ENCODE peak calls at places on chromosome 14, in four cellular contexts. One of them, this sample, is unnamed.
A peak's percentile ranks its signal among the peaks of the same experiment; 100 is the strongest.

GRCh38 chr14:21197418-21198205 is 41.7 kb upstream of the OR5AU1 start:
- DNase-seq in thoracic aorta: no peak
- DNase-seq in lung microvascular endothelial cell: no peak
- DNase-seq in activated T-helper 9 cell treated with anti-CD3 and anti-CD28 coated beads, Interleukin-2, amount 50 U/mL, for 16 hours: no peak
- DNase-seq in this sample: no peak

GRCh38 chr14:37590810-37591139 is 4.3 kb downstream of the FOXA1 start:
- DNase-seq in thoracic aorta: no peak
- DNase-seq in lung microvascular endothelial cell: no peak
- DNase-seq in activated T-helper 9 cell treated with anti-CD3 and anti-CD28 coated beads, Interleukin-2, amount 50 U/mL, for 16 hours: no peak
- DNase-seq in this sample: no peak

GRCh38 chr14:99772371-99773283 is 20.6 kb upstream of the EML1 start:
- DNase-seq in thoracic aorta: no peak
- DNase-seq in lung microvascular endothelial cell: no peak
- DNase-seq in activated T-helper 9 cell treated with anti-CD3 and anti-CD28 coated beads, Interleukin-2, amount 50 U/mL, for 16 hours: no peak
- DNase-seq in this sample: no peak

GRCh38 chr14:73789996-73790581 is 61.5 kb upstream of the PTGR2 start:
- DNase-seq in lung microvascular endothelial cell: peak; percentile 96
- DNase-seq in thoracic aorta: peak; percentile 73
- DNase-seq in activated T-helper 9 cell treated with anti-CD3 and anti-CD28 coated beads, Interleukin-2, amount 50 U/mL, for 16 hours: no peak
- DNase-seq in this sample: no peak

GRCh38 chr14:20697273-20698017 is 8.9 kb downstream of the ANG start:
- DNase-seq in thoracic aorta: no peak
- DNase-seq in lung microvascular endothelial cell: peak; percentile 86
- DNase-seq in activated T-helper 9 cell treated with anti-CD3 and anti-CD28 coated beads, Interleukin-2, amount 50 U/mL, for 16 hours: peak; percentile 40
- DNase-seq in this sample: peak; percentile 15

GRCh38 chr14:29858299-29858698 is 69.3 kb downstream of the PRKD1 start:
- DNase-seq in lung microvascular endothelial cell: no peak
- DNase-seq in thoracic aorta: no peak
- DNase-seq in activated T-helper 9 cell treated with anti-CD3 and anti-CD28 coated beads, Interleukin-2, amount 50 U/mL, for 16 hours: no peak
- DNase-seq in this sample: no peak

GRCh38 chr14:32134448-32135070 is 57.5 kb downstream of the ARHGAP5 start:
- DNase-seq in lung microvascular endothelial cell: peak; percentile 32
- DNase-seq in thoracic aorta: no peak
- DNase-seq in activated T-helper 9 cell treated with anti-CD3 and anti-CD28 coated beads, Interleukin-2, amount 50 U/mL, for 16 hours: no peak
- DNase-seq in this sample: no peak

GRCh38 chr14:37585971-37586759 is 8.9 kb downstream of the FOXA1 start:
- DNase-seq in activated T-helper 9 cell treated with anti-CD3 and anti-CD28 coated beads, Interleukin-2, amount 50 U/mL, for 16 hours: no peak
- DNase-seq in thoracic aorta: no peak
- DNase-seq in lung microvascular endothelial cell: no peak
- DNase-seq in this sample: no peak

GRCh38 chr14:26444745-26445144 is 153.1 kb downstream of the NOVA1 start:
- DNase-seq in activated T-helper 9 cell treated with anti-CD3 and anti-CD28 coated beads, Interleukin-2, amount 50 U/mL, for 16 hours: no peak
- DNase-seq in lung microvascular endothelial cell: peak; percentile 21
- DNase-seq in thoracic aorta: no peak
- DNase-seq in this sample: no peak

GRCh38 chr14:60169722-60170121 is 4.5 kb upstream of the DHRS7 start:
- DNase-seq in thoracic aorta: no peak
- DNase-seq in activated T-helper 9 cell treated with anti-CD3 and anti-CD28 coated beads, Interleukin-2, amount 50 U/mL, for 16 hours: no peak
- DNase-seq in lung microvascular endothelial cell: no peak
- DNase-seq in this sample: no peak

GRCh38 chr14:61463664-61464063 is 142.3 kb downstream of the PRKCH start:
- DNase-seq in activated T-helper 9 cell treated with anti-CD3 and anti-CD28 coated beads, Interleukin-2, amount 50 U/mL, for 16 hours: no peak
- DNase-seq in lung microvascular endothelial cell: no peak
- DNase-seq in thoracic aorta: no peak
- DNase-seq in this sample: no peak

GRCh38 chr14:94005324-94005723 is 8.2 kb downstream of the CCDC197 start:
- DNase-seq in activated T-helper 9 cell treated with anti-CD3 and anti-CD28 coated beads, Interleukin-2, amount 50 U/mL, for 16 hours: no peak
- DNase-seq in lung microvascular endothelial cell: no peak
- DNase-seq in thoracic aorta: no peak
- DNase-seq in this sample: no peak

GRCh38 chr14:51744372-51745150 is 92.9 kb downstream of the FRMD6 start:
- DNase-seq in lung microvascular endothelial cell: no peak
- DNase-seq in thoracic aorta: no peak
- DNase-seq in activated T-helper 9 cell treated with anti-CD3 and anti-CD28 coated beads, Interleukin-2, amount 50 U/mL, for 16 hours: no peak
- DNase-seq in this sample: no peak

GRCh38 chr14:24631749-24632335 is 2.1 kb downstream of the GZMB start:
- DNase-seq in thoracic aorta: no peak
- DNase-seq in activated T-helper 9 cell treated with anti-CD3 and anti-CD28 coated beads, Interleukin-2, amount 50 U/mL, for 16 hours: no peak
- DNase-seq in lung microvascular endothelial cell: no peak
- DNase-seq in this sample: no peak

GRCh38 chr14:55241673-55242072 is 29.5 kb upstream of the FBXO34 start:
- DNase-seq in lung microvascular endothelial cell: no peak
- DNase-seq in activated T-helper 9 cell treated with anti-CD3 and anti-CD28 coated beads, Interleukin-2, amount 50 U/mL, for 16 hours: no peak
- DNase-seq in thoracic aorta: no peak
- DNase-seq in this sample: no peak

GRCh38 chr14:101288436-101289229 is 272.7 kb upstream of the DIO3 start:
- DNase-seq in lung microvascular endothelial cell: no peak
- DNase-seq in thoracic aorta: no peak
- DNase-seq in activated T-helper 9 cell treated with anti-CD3 and anti-CD28 coated beads, Interleukin-2, amount 50 U/mL, for 16 hours: no peak
- DNase-seq in this sample: no peak

GRCh38 chr14:102646615-102647014 is 54.2 kb downstream of the RCOR1 start:
- DNase-seq in activated T-helper 9 cell treated with anti-CD3 and anti-CD28 coated beads, Interleukin-2, amount 50 U/mL, for 16 hours: no peak
- DNase-seq in thoracic aorta: no peak
- DNase-seq in lung microvascular endothelial cell: no peak
- DNase-seq in this sample: no peak

GRCh38 chr14:104973215-104974145 is 4.7 kb downstream of the AHNAK2 start:
- DNase-seq in activated T-helper 9 cell treated with anti-CD3 and anti-CD28 coated beads, Interleukin-2, amount 50 U/mL, for 16 hours: no peak
- DNase-seq in thoracic aorta: peak; percentile 82
- DNase-seq in lung microvascular endothelial cell: peak; percentile 95
- DNase-seq in this sample: no peak

GRCh38 chr14:89702151-89702936 is 252.2 kb downstream of the EFCAB11 start:
- DNase-seq in thoracic aorta: no peak
- DNase-seq in activated T-helper 9 cell treated with anti-CD3 and anti-CD28 coated beads, Interleukin-2, amount 50 U/mL, for 16 hours: no peak
- DNase-seq in lung microvascular endothelial cell: no peak
- DNase-seq in this sample: no peak

GRCh38 chr14:74478996-74479635 is 14.0 kb downstream of the NPC2 start:
- DNase-seq in activated T-helper 9 cell treated with anti-CD3 and anti-CD28 coated beads, Interleukin-2, amount 50 U/mL, for 16 hours: no peak
- DNase-seq in thoracic aorta: no peak
- DNase-seq in lung microvascular endothelial cell: peak; percentile 67
- DNase-seq in this sample: no peak

GRCh38 chr14:105416671-105417070 is 3.0 kb upstream of the MTA1 start:
- DNase-seq in activated T-helper 9 cell treated with anti-CD3 and anti-CD28 coated beads, Interleukin-2, amount 50 U/mL, for 16 hours: no peak
- DNase-seq in lung microvascular endothelial cell: no peak
- DNase-seq in thoracic aorta: no peak
- DNase-seq in this sample: no peak

GRCh38 chr14:91511014-91511466 is 930 bp upstream of the PPP4R3A start:
- DNase-seq in lung microvascular endothelial cell: no peak
- DNase-seq in thoracic aorta: no peak
- DNase-seq in activated T-helper 9 cell treated with anti-CD3 and anti-CD28 coated beads, Interleukin-2, amount 50 U/mL, for 16 hours: no peak
- DNase-seq in this sample: no peak

GRCh38 chr14:75794615-75795038 is 133.6 kb downstream of the TTLL5 start:
- DNase-seq in thoracic aorta: no peak
- DNase-seq in activated T-helper 9 cell treated with anti-CD3 and anti-CD28 coated beads, Interleukin-2, amount 50 U/mL, for 16 hours: no peak
- DNase-seq in lung microvascular endothelial cell: peak; percentile 56
- DNase-seq in this sample: no peak

GRCh38 chr14:67416810-67417209 is 4.8 kb upstream of the PLEK2 start:
- DNase-seq in lung microvascular endothelial cell: no peak
- DNase-seq in activated T-helper 9 cell treated with anti-CD3 and anti-CD28 coated beads, Interleukin-2, amount 50 U/mL, for 16 hours: no peak
- DNase-seq in thoracic aorta: no peak
- DNase-seq in this sample: no peak

GRCh38 chr14:60965402-60965801 is 15.5 kb downstream of the TRMT5 start:
- DNase-seq in lung microvascular endothelial cell: peak; percentile 60
- DNase-seq in thoracic aorta: no peak
- DNase-seq in activated T-helper 9 cell treated with anti-CD3 and anti-CD28 coated beads, Interleukin-2, amount 50 U/mL, for 16 hours: no peak
- DNase-seq in this sample: no peak